ENCODE peak calls at places on chromosomes 4 and X, in five cellular contexts. One of them, this sample, is unnamed.

GRCh38 chr4:10173754-10174749 is 57.5 kb upstream of the WDR1 start:
- DNase-seq in HFFc6: no peak
- DNase-seq in HS-5: no peak
- DNase-seq in M059J: peak
- DNase-seq in activated T-helper 9 cell treated with anti-CD3 and anti-CD28 coated beads, Interleukin-2, amount 50 U/mL, for 16 hours: no peak
- DNase-seq in this sample: no peak

GRCh38 chr4:183905593-183906485 is 732 bp downstream of the STOX2 start:
- DNase-seq in HFFc6: no peak
- DNase-seq in HS-5: no peak
- DNase-seq in M059J: peak
- DNase-seq in activated T-helper 9 cell treated with anti-CD3 and anti-CD28 coated beads, Interleukin-2, amount 50 U/mL, for 16 hours: no peak
- DNase-seq in this sample: no peak

GRCh38 chrX:12702509-12703091 is 88.6 kb upstream of the PRPS2 start:
- DNase-seq in HFFc6: no peak
- DNase-seq in HS-5: no peak
- DNase-seq in M059J: peak
- DNase-seq in activated T-helper 9 cell treated with anti-CD3 and anti-CD28 coated beads, Interleukin-2, amount 50 U/mL, for 16 hours: no peak
- DNase-seq in this sample: no peak

GRCh38 chr4:82372502-82372873 is 1.3 kb downstream of the HNRNPD start:
- DNase-seq in HFFc6: peak
- DNase-seq in HS-5: peak
- DNase-seq in M059J: peak
- DNase-seq in activated T-helper 9 cell treated with anti-CD3 and anti-CD28 coated beads, Interleukin-2, amount 50 U/mL, for 16 hours: peak
- DNase-seq in this sample: no peak

GRCh38 chr4:86596802-86597201 is 2.7 kb downstream of the PTPN13 start:
- DNase-seq in HFFc6: peak
- DNase-seq in HS-5: no peak
- DNase-seq in M059J: peak
- DNase-seq in activated T-helper 9 cell treated with anti-CD3 and anti-CD28 coated beads, Interleukin-2, amount 50 U/mL, for 16 hours: no peak
- DNase-seq in this sample: no peak

GRCh38 chr4:98568896-98569663 is 89.3 kb downstream of the TSPAN5 start:
- DNase-seq in HFFc6: no peak
- DNase-seq in HS-5: no peak
- DNase-seq in M059J: peak
- DNase-seq in activated T-helper 9 cell treated with anti-CD3 and anti-CD28 coated beads, Interleukin-2, amount 50 U/mL, for 16 hours: no peak
- DNase-seq in this sample: no peak

GRCh38 chrX:11664211-11664888 is 1.4 kb downstream of the ARHGAP6 start:
- DNase-seq in HFFc6: no peak
- DNase-seq in HS-5: no peak
- DNase-seq in M059J: no peak
- DNase-seq in activated T-helper 9 cell treated with anti-CD3 and anti-CD28 coated beads, Interleukin-2, amount 50 U/mL, for 16 hours: no peak
- DNase-seq in this sample: no peak

GRCh38 chr4:76526585-76526990 is 91.6 kb downstream of the SHROOM3 start:
- DNase-seq in HFFc6: no peak
- DNase-seq in HS-5: no peak
- DNase-seq in M059J: no peak
- DNase-seq in activated T-helper 9 cell treated with anti-CD3 and anti-CD28 coated beads, Interleukin-2, amount 50 U/mL, for 16 hours: no peak
- DNase-seq in this sample: no peak

GRCh38 chr4:48234575-48234974 is 35.1 kb downstream of the TEC start:
- DNase-seq in HFFc6: no peak
- DNase-seq in HS-5: no peak
- DNase-seq in M059J: no peak
- DNase-seq in activated T-helper 9 cell treated with anti-CD3 and anti-CD28 coated beads, Interleukin-2, amount 50 U/mL, for 16 hours: no peak
- DNase-seq in this sample: no peak

GRCh38 chrX:119455264-119455663 is 13.0 kb upstream of the SLC25A5 start:
- DNase-seq in HFFc6: peak
- DNase-seq in HS-5: no peak
- DNase-seq in M059J: no peak
- DNase-seq in activated T-helper 9 cell treated with anti-CD3 and anti-CD28 coated beads, Interleukin-2, amount 50 U/mL, for 16 hours: no peak
- DNase-seq in this sample: no peak

GRCh38 chr4:53234669-53235068 is 131.2 kb downstream of the SCFD2 start:
- DNase-seq in HFFc6: no peak
- DNase-seq in HS-5: no peak
- DNase-seq in M059J: no peak
- DNase-seq in activated T-helper 9 cell treated with anti-CD3 and anti-CD28 coated beads, Interleukin-2, amount 50 U/mL, for 16 hours: no peak
- DNase-seq in this sample: no peak

GRCh38 chrX:21700289-21700688 is 42.2 kb upstream of the KLHL34 start:
- DNase-seq in HFFc6: no peak
- DNase-seq in HS-5: no peak
- DNase-seq in M059J: no peak
- DNase-seq in activated T-helper 9 cell treated with anti-CD3 and anti-CD28 coated beads, Interleukin-2, amount 50 U/mL, for 16 hours: no peak
- DNase-seq in this sample: no peak

GRCh38 chrX:125436855-125437254 is 117.2 kb downstream of the TEX13C start:
- DNase-seq in HFFc6: no peak
- DNase-seq in HS-5: peak
- DNase-seq in M059J: peak
- DNase-seq in activated T-helper 9 cell treated with anti-CD3 and anti-CD28 coated beads, Interleukin-2, amount 50 U/mL, for 16 hours: no peak
- DNase-seq in this sample: no peak

GRCh38 chr4:132572210-132572609 is 576.9 kb upstream of the PCDH10 start:
- DNase-seq in HFFc6: peak
- DNase-seq in HS-5: peak
- DNase-seq in M059J: no peak
- DNase-seq in activated T-helper 9 cell treated with anti-CD3 and anti-CD28 coated beads, Interleukin-2, amount 50 U/mL, for 16 hours: no peak
- DNase-seq in this sample: peak

GRCh38 chrX:3788494-3789233 is 75.2 kb upstream of the PRKX start:
- DNase-seq in HFFc6: no peak
- DNase-seq in HS-5: no peak
- DNase-seq in M059J: no peak
- DNase-seq in activated T-helper 9 cell treated with anti-CD3 and anti-CD28 coated beads, Interleukin-2, amount 50 U/mL, for 16 hours: no peak
- DNase-seq in this sample: no peak

GRCh38 chr4:55069248-55069647 is 56.1 kb downstream of the KDR start:
- DNase-seq in HFFc6: no peak
- DNase-seq in HS-5: no peak
- DNase-seq in M059J: peak
- DNase-seq in activated T-helper 9 cell treated with anti-CD3 and anti-CD28 coated beads, Interleukin-2, amount 50 U/mL, for 16 hours: no peak
- DNase-seq in this sample: no peak

GRCh38 chr4:3767569-3768288 is 1.5 kb downstream of the ADRA2C start:
- DNase-seq in HFFc6: no peak
- DNase-seq in HS-5: no peak
- DNase-seq in M059J: no peak
- DNase-seq in activated T-helper 9 cell treated with anti-CD3 and anti-CD28 coated beads, Interleukin-2, amount 50 U/mL, for 16 hours: no peak
- DNase-seq in this sample: no peak

GRCh38 chr4:27187786-27188185 is 327.1 kb downstream of the STIM2 start:
- DNase-seq in HFFc6: no peak
- DNase-seq in HS-5: no peak
- DNase-seq in M059J: no peak
- DNase-seq in activated T-helper 9 cell treated with anti-CD3 and anti-CD28 coated beads, Interleukin-2, amount 50 U/mL, for 16 hours: no peak
- DNase-seq in this sample: no peak

GRCh38 chr4:2484169-2484568 is 15.3 kb downstream of the RNF4 start:
- DNase-seq in HFFc6: no peak
- DNase-seq in HS-5: no peak
- DNase-seq in M059J: no peak
- DNase-seq in activated T-helper 9 cell treated with anti-CD3 and anti-CD28 coated beads, Interleukin-2, amount 50 U/mL, for 16 hours: no peak
- DNase-seq in this sample: no peak

GRCh38 chrX:55056820-55057690 is 17.8 kb upstream of the PAGE2B start:
- DNase-seq in HFFc6: peak
- DNase-seq in HS-5: no peak
- DNase-seq in M059J: peak
- DNase-seq in activated T-helper 9 cell treated with anti-CD3 and anti-CD28 coated beads, Interleukin-2, amount 50 U/mL, for 16 hours: no peak
- DNase-seq in this sample: peak

GRCh38 chr4:76747613-76748012 is 150.3 kb downstream of the SOWAHB start:
- DNase-seq in HFFc6: peak
- DNase-seq in HS-5: no peak
- DNase-seq in M059J: peak
- DNase-seq in activated T-helper 9 cell treated with anti-CD3 and anti-CD28 coated beads, Interleukin-2, amount 50 U/mL, for 16 hours: no peak
- DNase-seq in this sample: no peak

GRCh38 chrX:71637253-71637618 is 18.9 kb upstream of the CXCR3 start:
- DNase-seq in HFFc6: peak
- DNase-seq in HS-5: no peak
- DNase-seq in M059J: peak
- DNase-seq in activated T-helper 9 cell treated with anti-CD3 and anti-CD28 coated beads, Interleukin-2, amount 50 U/mL, for 16 hours: no peak
- DNase-seq in this sample: no peak

GRCh38 chrX:19382500-19383145 is 38.9 kb downstream of the PDHA1 start:
- DNase-seq in HFFc6: peak
- DNase-seq in HS-5: no peak
- DNase-seq in M059J: peak
- DNase-seq in activated T-helper 9 cell treated with anti-CD3 and anti-CD28 coated beads, Interleukin-2, amount 50 U/mL, for 16 hours: peak
- DNase-seq in this sample: no peak

GRCh38 chr4:14375816-14376215 is 626.5 kb upstream of the CPEB2 start:
- DNase-seq in HFFc6: peak
- DNase-seq in HS-5: peak
- DNase-seq in M059J: peak
- DNase-seq in activated T-helper 9 cell treated with anti-CD3 and anti-CD28 coated beads, Interleukin-2, amount 50 U/mL, for 16 hours: no peak
- DNase-seq in this sample: no peak

GRCh38 chr4:142516686-142517145 is 329.4 kb downstream of the INPP4B start:
- DNase-seq in HFFc6: peak
- DNase-seq in HS-5: no peak
- DNase-seq in M059J: peak
- DNase-seq in activated T-helper 9 cell treated with anti-CD3 and anti-CD28 coated beads, Interleukin-2, amount 50 U/mL, for 16 hours: no peak
- DNase-seq in this sample: no peak

GRCh38 chr4:6538586-6538985 is 36.4 kb upstream of the MAN2B2 start:
- DNase-seq in HFFc6: no peak
- DNase-seq in HS-5: no peak
- DNase-seq in M059J: no peak
- DNase-seq in activated T-helper 9 cell treated with anti-CD3 and anti-CD28 coated beads, Interleukin-2, amount 50 U/mL, for 16 hours: no peak
- DNase-seq in this sample: no peak

GRCh38 chr4:3128976-3129375 is 54.5 kb downstream of the HTT start:
- DNase-seq in HFFc6: no peak
- DNase-seq in HS-5: no peak
- DNase-seq in M059J: no peak
- DNase-seq in activated T-helper 9 cell treated with anti-CD3 and anti-CD28 coated beads, Interleukin-2, amount 50 U/mL, for 16 hours: no peak
- DNase-seq in this sample: no peak

GRCh38 chrX:13396887-13397286 is 77.0 kb upstream of the ATXN3L start:
- DNase-seq in HFFc6: peak
- DNase-seq in HS-5: peak
- DNase-seq in M059J: peak
- DNase-seq in activated T-helper 9 cell treated with anti-CD3 and anti-CD28 coated beads, Interleukin-2, amount 50 U/mL, for 16 hours: no peak
- DNase-seq in this sample: no peak

GRCh38 chrX:118109065-118109464 is 7.5 kb downstream of the KLHL13 start:
- DNase-seq in HFFc6: no peak
- DNase-seq in HS-5: no peak
- DNase-seq in M059J: no peak
- DNase-seq in activated T-helper 9 cell treated with anti-CD3 and anti-CD28 coated beads, Interleukin-2, amount 50 U/mL, for 16 hours: no peak
- DNase-seq in this sample: no peak